ENCODE peak calls at places on chromosomes 2 and 18, in eight cellular contexts. L is hepatocyte, A is heart left ventricle, D is kidney, Z is colonic mucosa, M is mammary epithelial cell, B is thyroid gland, T is coronary artery. X is an unnamed sample.

GRCh38 chr2:158742536-158742935 is 52.6 kb upstream of the DAPL1 start:
- DNase-seq in L (no peak), A (no peak), D (no peak), Z (no peak), M (no peak), B (no peak), T (no peak), X (no peak)

GRCh38 chr2:120400546-120400945 is 54.6 kb downstream of the INHBB start:
- DNase-seq in L (no peak), A (no peak), D (peak), Z (no peak), M (no peak), B (no peak), T (no peak), X (no peak)

GRCh38 chr2:108701208-108701607 is 18.1 kb upstream of the RANBP2 start:
- DNase-seq in L (no peak), A (no peak), D (no peak), Z (no peak), M (no peak), B (no peak), T (no peak), X (no peak)

GRCh38 chr2:23475036-23475435 is 90.1 kb downstream of the KLHL29 start:
- DNase-seq in L (no peak), A (no peak), D (no peak), Z (no peak), M (no peak), B (no peak), T (no peak), X (no peak)

GRCh38 chr2:230932556-230933511 is 7.8 kb upstream of the GPR55 start:
- DNase-seq in L (peak), A (peak), D (peak), Z (no peak), M (peak), B (no peak), T (peak), X (peak)

GRCh38 chr2:43224131-43224570 is 2.3 kb downstream of the ZFP36L2 start:
- DNase-seq in L (peak), A (peak), D (peak), Z (peak), M (peak), B (peak), T (no peak), X (peak)

GRCh38 chr2:134718956-134719814 is at the start of gene TMEM163:
- DNase-seq in L (peak), A (no peak), D (no peak), Z (no peak), M (no peak), B (peak), T (no peak), X (peak)

GRCh38 chr18:79911009-79911870 is 40.2 kb downstream of the SLC66A2 start:
- DNase-seq in L (peak), A (peak), D (peak), Z (no peak), M (no peak), B (no peak), T (peak), X (peak)

GRCh38 chr18:10928971-10929373 is 220.4 kb downstream of the PIEZO2 start:
- DNase-seq in L (no peak), A (no peak), D (no peak), Z (no peak), M (no peak), B (no peak), T (no peak), X (no peak)

GRCh38 chr2:236705295-236706114 is 135.9 kb downstream of the ACKR3 start:
- DNase-seq in L (no peak), A (no peak), D (no peak), Z (no peak), M (no peak), B (no peak), T (no peak), X (no peak)

GRCh38 chr2:112483821-112484220 is 1.9 kb downstream of the TTL start:
- DNase-seq in L (no peak), A (no peak), D (no peak), Z (no peak), M (no peak), B (no peak), T (no peak), X (no peak)

GRCh38 chr18:60452424-60452823 is 79.8 kb upstream of the MC4R start:
- DNase-seq in L (no peak), A (no peak), D (no peak), Z (no peak), M (peak), B (no peak), T (no peak), X (no peak)

GRCh38 chr2:99275882-99276281 is 20.4 kb upstream of the LYG2 start:
- DNase-seq in L (no peak), A (no peak), D (no peak), Z (no peak), M (no peak), B (no peak), T (no peak), X (no peak)

GRCh38 chr2:157473585-157473984 is 29.7 kb upstream of the CYTIP start:
- DNase-seq in L (no peak), A (no peak), D (no peak), Z (no peak), M (no peak), B (no peak), T (no peak), X (no peak)

GRCh38 chr2:101792208-101792607 is 94.7 kb downstream of the MAP4K4 start:
- DNase-seq in L (no peak), A (no peak), D (no peak), Z (no peak), M (no peak), B (no peak), T (no peak), X (no peak)

GRCh38 chr2:102302458-102302857 is 8.9 kb upstream of the IL1RL1 start:
- DNase-seq in L (no peak), A (no peak), D (no peak), Z (no peak), M (no peak), B (no peak), T (no peak), X (no peak)

GRCh38 chr2:44233450-44234128 is 41.7 kb upstream of the SLC3A1 start:
- DNase-seq in L (peak), A (no peak), D (no peak), Z (no peak), M (peak), B (no peak), T (no peak), X (no peak)

GRCh38 chr2:54572636-54573531 is 116.8 kb downstream of the SPTBN1 start:
- DNase-seq in L (peak), A (no peak), D (no peak), Z (no peak), M (peak), B (no peak), T (no peak), X (no peak)

GRCh38 chr18:77197073-77197472 is 52.6 kb upstream of the GALR1 start:
- DNase-seq in L (no peak), A (no peak), D (no peak), Z (no peak), M (no peak), B (no peak), T (no peak), X (no peak)
- TF ChIP-seq CTCF in L (no peak), A (no peak), D (no peak), Z (no peak), M (no peak), B (no peak), T (no peak), X (no peak)

GRCh38 chr2:60819936-60820335 is 61.4 kb upstream of the REL start:
- DNase-seq in L (no peak), A (no peak), D (no peak), Z (no peak), M (no peak), B (no peak), T (peak), X (no peak)

GRCh38 chr2:60821133-60821469 is 60.3 kb upstream of the REL start:
- DNase-seq in L (no peak), A (no peak), D (no peak), Z (no peak), M (no peak), B (no peak), T (no peak), X (no peak)

GRCh38 chr2:60821587-60822302 is 59.6 kb upstream of the REL start:
- DNase-seq in L (no peak), A (no peak), D (no peak), Z (no peak), M (no peak), B (no peak), T (no peak), X (no peak)

GRCh38 chr2:60819155-60819862 is 62.1 kb upstream of the REL start:
- DNase-seq in L (no peak), A (no peak), D (peak), Z (no peak), M (no peak), B (no peak), T (peak), X (no peak)

GRCh38 chr2:60820416-60821132 is 60.8 kb upstream of the REL start:
- DNase-seq in L (no peak), A (no peak), D (no peak), Z (no peak), M (no peak), B (no peak), T (peak), X (no peak)
- H3K27ac ChIP-seq in L (no peak), A (no peak), D (no peak), Z (no peak), M (no peak), B (no peak), T (no peak), X (no peak)

GRCh38 chr2:198203306-198203705 is 398.9 kb downstream of the PLCL1 start:
- DNase-seq in L (peak), A (no peak), D (no peak), Z (no peak), M (peak), B (no peak), T (no peak), X (no peak)
- TF ChIP-seq CTCF in L (no peak), A (no peak), D (no peak), Z (no peak), M (no peak), B (no peak), T (no peak), X (no peak)

DNA sequence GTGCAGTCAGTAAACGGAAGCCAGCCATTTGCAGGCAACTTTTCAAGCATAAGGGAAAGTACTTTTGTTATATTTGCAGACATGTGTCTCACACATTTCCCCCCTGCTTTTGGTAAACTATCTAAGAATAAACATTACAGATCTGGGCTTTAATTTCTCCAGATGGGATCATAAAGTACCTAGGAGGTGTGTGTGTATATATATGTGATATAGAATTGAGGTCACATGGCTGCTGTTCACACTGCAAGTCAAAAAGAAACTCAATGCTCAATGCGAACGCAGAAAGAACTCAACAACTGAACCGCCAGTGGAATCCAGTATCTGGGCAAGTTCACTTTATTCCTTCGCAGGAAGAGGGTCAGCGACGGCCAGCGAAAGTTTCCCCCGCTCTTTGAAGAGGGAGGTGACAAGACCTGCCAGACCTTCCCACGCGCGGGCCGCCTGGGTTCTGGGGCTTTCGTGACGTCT is 17.7 kb downstream of the POU3F3 start:
- DNase-seq in L (no peak), A (no peak), D (no peak), Z (no peak), M (no peak), B (no peak), T (no peak), X (no peak)
- H3K27ac ChIP-seq in L (no peak), A (no peak), D (peak), Z (no peak), M (no peak), B (no peak), T (no peak), X (no peak)

GRCh38 chr2:47276061-47276460 is 121.0 kb upstream of the STPG4 start:
- DNase-seq in L (no peak), A (no peak), D (no peak), Z (no peak), M (no peak), B (no peak), T (no peak), X (no peak)

GRCh38 chr2:47272031-47272864 is 117.1 kb upstream of the STPG4 start:
- DNase-seq in L (peak), A (peak), D (peak), Z (peak), M (peak), B (peak), T (peak), X (peak)

GRCh38 chr2:47272905-47273758 is 118.0 kb upstream of the STPG4 start:
- DNase-seq in L (no peak), A (no peak), D (no peak), Z (no peak), M (no peak), B (no peak), T (no peak), X (no peak)

GRCh38 chr2:47274780-47275117 is 119.6 kb upstream of the STPG4 start:
- DNase-seq in L (no peak), A (no peak), D (no peak), Z (no peak), M (no peak), B (no peak), T (no peak), X (no peak)

DNA sequence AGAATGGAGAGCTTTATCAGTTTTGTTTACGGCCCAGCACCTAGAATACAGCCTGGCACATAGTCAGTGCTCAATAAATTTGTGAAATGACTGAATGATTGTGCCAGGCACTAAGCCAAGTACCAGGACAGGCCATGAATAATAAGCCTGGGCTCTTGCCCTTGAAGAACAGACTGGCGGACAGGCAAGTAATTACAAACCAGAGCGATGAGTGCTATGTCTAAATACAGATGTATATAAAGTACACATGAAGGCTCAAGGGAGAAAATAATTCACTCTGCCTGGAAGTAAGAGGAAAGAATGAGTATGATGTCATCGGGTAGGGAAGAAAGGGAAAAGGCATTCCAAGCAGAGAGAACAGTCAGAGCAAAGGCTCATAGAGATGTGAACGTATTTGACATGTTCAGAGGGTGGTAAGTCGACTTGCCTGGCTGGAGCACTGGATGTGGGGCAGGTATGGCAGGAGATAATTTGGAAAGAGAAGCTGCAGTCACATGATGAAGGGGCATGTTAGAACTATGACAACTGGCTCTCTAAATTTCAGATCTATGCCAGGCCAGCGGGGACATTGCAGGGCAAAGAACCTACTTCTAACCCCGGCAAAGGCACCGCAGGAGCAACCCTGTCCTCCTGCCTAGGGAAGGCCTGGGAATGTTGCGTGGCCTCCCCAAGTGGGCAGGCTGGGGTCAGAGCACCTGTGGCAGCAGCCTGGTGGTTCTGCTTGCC is 119.1 kb upstream of the STPG4 start:
- DNase-seq in L (peak), A (no peak), D (no peak), Z (no peak), M (no peak), B (no peak), T (no peak), X (no peak)
- TF ChIP-seq CTCF in L (no peak), A (no peak), D (no peak), Z (no peak), M (no peak), B (no peak), T (no peak), X (no peak)

DNA sequence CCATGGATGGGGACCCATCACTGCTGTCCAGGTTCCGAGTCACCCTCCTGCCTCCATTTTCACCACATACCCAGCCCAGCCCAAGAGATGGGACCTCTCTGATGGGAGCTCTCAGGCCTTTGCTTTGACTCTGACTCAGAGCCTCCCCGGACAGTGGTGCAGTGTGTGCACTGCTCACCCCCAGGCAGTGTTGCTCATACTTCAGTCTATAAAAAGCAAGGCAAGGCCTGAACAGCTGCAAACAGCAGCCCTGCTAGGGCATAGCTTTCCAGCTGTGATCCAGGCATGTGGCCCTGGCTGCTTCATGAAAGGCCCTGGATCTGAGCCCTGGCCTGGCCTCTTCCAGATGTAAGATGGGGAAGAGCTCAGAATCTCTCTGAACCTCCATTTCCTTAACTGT is 207.1 kb downstream of the ARL4C start:
- DNase-seq in L (peak), A (peak), D (peak), Z (no peak), M (peak), B (no peak), T (no peak), X (no peak)
- H3K27ac ChIP-seq in L (no peak), A (no peak), D (no peak), Z (peak), M (peak), B (no peak), T (peak), X (peak)

GRCh38 chr2:190649798-190650390 is 1.0 kb downstream of the NAB1 start:
- DNase-seq in L (no peak), A (no peak), D (no peak), Z (peak), M (peak), B (peak), T (no peak), X (no peak)

GRCh38 chr2:190646780-190647626 is 1.9 kb upstream of the NAB1 start:
- DNase-seq in L (no peak), A (no peak), D (no peak), Z (peak), M (peak), B (peak), T (no peak), X (no peak)

GRCh38 chr2:190648289-190649034 is 421 bp upstream of the NAB1 start:
- DNase-seq in L (peak), A (peak), D (peak), Z (peak), M (peak), B (peak), T (peak), X (peak)

GRCh38 chr2:190651413-190651812 is 2.5 kb downstream of the NAB1 start:
- DNase-seq in L (no peak), A (no peak), D (no peak), Z (no peak), M (no peak), B (no peak), T (no peak), X (no peak)

DNA sequence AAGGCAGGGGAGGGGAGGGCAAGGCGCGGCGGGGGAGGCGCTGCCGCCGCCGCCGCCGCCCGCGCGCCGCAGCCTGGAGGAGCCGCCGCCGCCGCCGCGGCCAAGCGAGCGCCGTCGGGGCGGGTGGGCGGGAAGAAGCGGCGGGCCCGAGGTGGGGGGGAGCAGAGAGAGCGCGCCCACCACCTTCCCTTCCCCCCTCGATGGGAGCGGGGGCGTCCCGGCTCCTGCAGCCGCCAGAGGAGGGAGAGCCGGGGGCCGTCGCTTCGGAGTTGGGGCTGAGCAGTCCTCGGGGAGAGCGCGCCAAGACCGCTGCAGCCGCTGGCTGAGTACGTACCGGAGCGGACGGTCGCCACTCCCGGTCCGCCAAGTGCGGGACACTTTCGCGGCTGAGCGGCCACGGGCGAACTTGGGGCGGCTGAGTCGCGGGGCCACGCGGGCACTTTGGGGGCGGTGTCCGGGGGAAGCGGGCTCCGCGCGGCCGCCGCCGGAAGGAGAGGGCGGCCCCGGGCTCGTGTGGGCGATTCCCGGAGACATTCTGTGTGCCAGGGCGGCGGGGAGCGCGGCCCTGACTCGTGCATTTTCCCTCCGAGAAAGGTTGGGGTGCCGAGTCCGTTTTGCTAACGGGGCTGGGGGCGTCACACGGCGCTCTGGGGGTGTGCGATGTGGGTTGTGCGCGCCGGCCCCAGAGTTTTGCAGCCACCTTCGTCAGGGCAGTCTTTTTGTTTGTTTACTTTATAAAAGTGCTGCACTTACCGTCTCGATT is at the start of gene NAB1:
- DNase-seq in L (no peak), A (peak), D (peak), Z (peak), M (peak), B (peak), T (peak), X (peak)
- TF ChIP-seq CTCF in L (no peak), A (no peak), D (no peak), Z (no peak), M (no peak), B (no peak), T (no peak), X (no peak)

DNA sequence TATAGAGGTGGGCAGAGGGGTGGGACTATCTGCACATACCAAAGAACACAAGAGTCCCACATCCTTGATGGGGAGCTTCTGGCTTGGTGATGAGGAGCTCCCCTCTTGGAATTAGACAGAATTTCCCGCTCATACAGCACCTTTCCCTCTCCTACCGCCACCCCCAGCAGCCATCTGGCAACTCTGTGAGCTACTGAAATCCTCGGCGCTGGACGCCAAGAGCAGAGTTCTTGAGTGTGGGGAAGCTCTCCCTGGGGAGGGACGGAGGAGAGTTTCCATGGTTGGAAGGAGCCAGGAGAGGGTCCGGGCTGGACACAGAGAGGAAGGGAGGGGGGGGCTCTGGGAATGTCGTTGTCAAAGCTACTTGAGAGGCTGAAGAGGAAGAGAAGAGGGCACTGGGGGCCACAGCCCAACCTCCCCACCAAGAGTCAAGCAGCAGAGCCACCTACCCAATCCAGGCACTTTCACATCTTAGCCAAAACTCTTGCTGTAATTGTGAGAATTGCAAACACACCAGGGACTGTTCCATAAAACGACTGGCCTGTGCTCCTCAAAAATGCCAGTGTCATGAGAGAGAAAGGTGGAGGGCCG is 89.4 kb upstream of the MCFD2 start:
- DNase-seq in L (no peak), A (peak), D (no peak), Z (no peak), M (no peak), B (peak), T (no peak), X (no peak)
- H3K27ac ChIP-seq in L (no peak), A (no peak), D (no peak), Z (no peak), M (no peak), B (peak), T (peak), X (no peak)

GRCh38 chr2:65072181-65072970 is 16.2 kb downstream of the CEP68 start:
- DNase-seq in L (no peak), A (no peak), D (no peak), Z (no peak), M (no peak), B (no peak), T (no peak), X (no peak)

GRCh38 chr2:65071499-65072180 is 15.4 kb downstream of the CEP68 start:
- DNase-seq in L (peak), A (peak), D (no peak), Z (no peak), M (peak), B (no peak), T (no peak), X (no peak)

GRCh38 chr2:65070856-65071255 is 14.6 kb downstream of the CEP68 start:
- DNase-seq in L (no peak), A (no peak), D (no peak), Z (no peak), M (no peak), B (no peak), T (peak), X (no peak)

GRCh38 chr2:65069425-65069824 is 13.2 kb downstream of the CEP68 start:
- DNase-seq in L (no peak), A (no peak), D (no peak), Z (no peak), M (no peak), B (no peak), T (peak), X (no peak)

GRCh38 chr2:65070172-65070830 is 14.1 kb downstream of the CEP68 start:
- DNase-seq in L (peak), A (no peak), D (no peak), Z (peak), M (peak), B (peak), T (peak), X (no peak)
- TF ChIP-seq CTCF in L (peak), A (peak), D (no peak), Z (no peak), M (no peak), B (no peak), T (no peak), X (peak)

X was measured in lower lobe of right lung.